ENCODE peak calls at places on chromosomes 4 and X, in ten cellular contexts. V is A549; C is pulmonary artery endothelial cell; Y is islet precursor cell; G is stimulated activated CD4-positive, alpha-beta T cell treated with anti-CD3 and anti-CD28 coated beads, Interleukin-12 subunit alpha, Interleukin-12 subunit beta, amount 100 ng/mL, for 4 hours; Q is lower leg skin; F is NT2/D1; R is activated CD4-positive, alpha-beta T cell treated with anti-CD3 and anti-CD28 coated beads, Interleukin-2, amount 50 U/mL, for 1 hour; T is substantia nigra; O is stromal cell of bone marrow. P is an unnamed sample.

GRCh38 chr4:4572821-4573220 is 31.0 kb upstream of the STX18 start:
- DNase-seq in V (no peak), C (no peak), Y (no peak), G (no peak), Q (no peak), F (no peak), R (no peak), T (no peak), O (no peak), P (no peak)

GRCh38 chr4:77031544-77031943 is 44.2 kb downstream of the CCNI start:
- DNase-seq in V (no peak), C (no peak), Y (no peak), G (no peak), Q (no peak), F (no peak), R (no peak), T (no peak), O (no peak), P (no peak)

GRCh38 chrX:104618106-104618895 is 52.3 kb downstream of the IL1RAPL2 start:
- DNase-seq in V (no peak), C (no peak), Y (peak), G (no peak), Q (no peak), F (no peak), R (no peak), T (no peak), O (no peak), P (no peak)

GRCh38 chr4:2936773-2937145 is 26.4 kb downstream of the NOP14 start:
- DNase-seq in V (no peak), C (no peak), Y (no peak), G (no peak), Q (no peak), F (no peak), R (peak), T (no peak), O (no peak), P (no peak)

GRCh38 chr4:15239866-15240265 is 188.0 kb upstream of the C1QTNF7 start:
- DNase-seq in V (no peak), C (no peak), Y (no peak), G (no peak), Q (peak), F (no peak), R (no peak), T (no peak), O (peak), P (no peak)

GRCh38 chrX:118156254-118156952 is 39.8 kb upstream of the KLHL13 start:
- DNase-seq in V (no peak), C (no peak), Y (peak), G (no peak), Q (no peak), F (no peak), R (no peak), T (no peak), O (no peak), P (no peak)

GRCh38 chr4:94660614-94661013 is 97.1 kb upstream of the BMPR1B start:
- DNase-seq in V (no peak), C (no peak), Y (no peak), G (no peak), Q (no peak), F (no peak), R (no peak), T (no peak), O (no peak), P (no peak)

GRCh38 chr4:7547368-7548040 is 112.8 kb upstream of the PSAPL1 start:
- DNase-seq in V (no peak), C (no peak), Y (no peak), G (no peak), Q (peak), F (no peak), R (no peak), T (no peak), O (no peak), P (no peak)

GRCh38 chr4:52957220-52957686 is 95.1 kb downstream of the RASL11B start:
- DNase-seq in V (no peak), C (no peak), Y (no peak), G (no peak), Q (no peak), F (no peak), R (no peak), T (no peak), O (peak), P (no peak)